ENCODE peak calls at places on chromosomes 1 and 21, in four cellular contexts. One of them, this sample, is unnamed.

GRCh38 chr1:92804721-92805169 is 19.8 kb upstream of the EVI5 start:
- DNase-seq in WTC11: peak
- DNase-seq in SK-N-SH: no peak
- DNase-seq in K562: peak
- DNase-seq in this sample: no peak

GRCh38 chr1:15714438-15715136 is 21.5 kb upstream of the SLC25A34 start:
- DNase-seq in WTC11: no peak
- DNase-seq in SK-N-SH: no peak
- DNase-seq in K562: no peak
- DNase-seq in this sample: no peak

GRCh38 chr21:34807881-34808568 is 139.2 kb downstream of the CLIC6 start:
- DNase-seq in WTC11: no peak
- DNase-seq in SK-N-SH: no peak
- DNase-seq in K562: no peak
- DNase-seq in this sample: no peak

GRCh38 chr1:210598135-210598652 is 269.5 kb downstream of the HHAT start:
- DNase-seq in WTC11: no peak
- DNase-seq in SK-N-SH: no peak
- DNase-seq in K562: peak
- DNase-seq in this sample: no peak

GRCh38 chr1:153866045-153866850 is 56.5 kb downstream of the GATAD2B start:
- DNase-seq in WTC11: no peak
- DNase-seq in SK-N-SH: peak
- DNase-seq in K562: no peak
- DNase-seq in this sample: no peak

GRCh38 chr1:197862221-197862620 is 40.2 kb upstream of the C1orf53 start:
- DNase-seq in WTC11: no peak
- DNase-seq in SK-N-SH: no peak
- DNase-seq in K562: no peak
- DNase-seq in this sample: no peak

GRCh38 chr1:160636076-160636475 is 10.8 kb downstream of the SLAMF1 start:
- DNase-seq in WTC11: no peak
- DNase-seq in SK-N-SH: no peak
- DNase-seq in K562: no peak
- DNase-seq in this sample: no peak

GRCh38 chr1:155196893-155197638 is 10.6 kb downstream of the THBS3 start:
- DNase-seq in WTC11: no peak
- DNase-seq in SK-N-SH: no peak
- DNase-seq in K562: no peak
- DNase-seq in this sample: no peak

GRCh38 chr1:117179471-117179870 is 31.3 kb downstream of the VTCN1 start:
- DNase-seq in WTC11: no peak
- DNase-seq in SK-N-SH: no peak
- DNase-seq in K562: no peak
- DNase-seq in this sample: no peak

GRCh38 chr1:178492341-178492740 is 4.4 kb downstream of the CLEC20A start:
- DNase-seq in WTC11: no peak
- DNase-seq in SK-N-SH: no peak
- DNase-seq in K562: no peak
- DNase-seq in this sample: no peak

GRCh38 chr1:35850051-35850450 is 33.0 kb upstream of the AGO1 start:
- DNase-seq in WTC11: no peak
- DNase-seq in SK-N-SH: no peak
- DNase-seq in K562: no peak
- DNase-seq in this sample: no peak

GRCh38 chr1:11898831-11899467 is 27.3 kb downstream of the KIAA2013 start:
- DNase-seq in WTC11: peak
- DNase-seq in SK-N-SH: no peak
- DNase-seq in K562: peak
- DNase-seq in this sample: no peak

GRCh38 chr1:53121319-53122172 is 20.9 kb downstream of the SLC1A7 start:
- DNase-seq in WTC11: no peak
- DNase-seq in SK-N-SH: peak
- DNase-seq in K562: no peak
- DNase-seq in this sample: no peak

GRCh38 chr21:29939859-29940245 is at the start of gene GRIK1:
- DNase-seq in WTC11: peak
- DNase-seq in SK-N-SH: no peak
- DNase-seq in K562: peak
- DNase-seq in this sample: no peak

GRCh38 chr1:188949701-188950100 is 1528.0 kb downstream of the BRINP3 start:
- DNase-seq in WTC11: no peak
- DNase-seq in SK-N-SH: no peak
- DNase-seq in K562: no peak
- DNase-seq in this sample: no peak

GRCh38 chr1:28456078-28456477 is 49.8 kb upstream of the RCC1 start:
- DNase-seq in WTC11: no peak
- DNase-seq in SK-N-SH: no peak
- DNase-seq in K562: peak
- DNase-seq in this sample: no peak

GRCh38 chr1:181324797-181325616 is 158.3 kb upstream of the CACNA1E start:
- DNase-seq in WTC11: no peak
- DNase-seq in SK-N-SH: no peak
- DNase-seq in K562: peak
- DNase-seq in this sample: no peak

GRCh38 chr21:41768371-41769042 is 1.7 kb upstream of the RIPK4 start:
- DNase-seq in WTC11: peak
- DNase-seq in SK-N-SH: peak
- DNase-seq in K562: peak
- DNase-seq in this sample: no peak

GRCh38 chr1:41427022-41427942 is 57.2 kb downstream of the EDN2 start:
- DNase-seq in WTC11: no peak
- DNase-seq in SK-N-SH: peak
- DNase-seq in K562: no peak
- DNase-seq in this sample: no peak

GRCh38 chr1:113242481-113242880 is 147.8 kb upstream of the MAGI3 start:
- DNase-seq in WTC11: no peak
- DNase-seq in SK-N-SH: no peak
- DNase-seq in K562: peak
- DNase-seq in this sample: no peak

GRCh38 chr1:115829023-115829674 is 11.8 kb downstream of the NHLH2 start:
- DNase-seq in WTC11: no peak
- DNase-seq in SK-N-SH: no peak
- DNase-seq in K562: peak
- DNase-seq in this sample: no peak

GRCh38 chr1:37430074-37430985 is 44.0 kb upstream of the ZC3H12A start:
- DNase-seq in WTC11: no peak
- DNase-seq in SK-N-SH: no peak
- DNase-seq in K562: no peak
- DNase-seq in this sample: no peak

GRCh38 chr1:102919659-102920058 is 188.7 kb downstream of the COL11A1 start:
- DNase-seq in WTC11: no peak
- DNase-seq in SK-N-SH: no peak
- DNase-seq in K562: no peak
- DNase-seq in this sample: no peak

GRCh38 chr1:1806890-1807289 is 28.6 kb upstream of the NADK start:
- DNase-seq in WTC11: no peak
- DNase-seq in SK-N-SH: no peak
- DNase-seq in K562: no peak
- DNase-seq in this sample: no peak

GRCh38 chr1:226590626-226591025 is 42.1 kb downstream of the STUM start:
- DNase-seq in WTC11: no peak
- DNase-seq in SK-N-SH: no peak
- DNase-seq in K562: no peak
- DNase-seq in this sample: no peak

GRCh38 chr1:87115317-87115885 is 201.0 kb downstream of the HS2ST1 start:
- DNase-seq in WTC11: no peak
- DNase-seq in SK-N-SH: no peak
- DNase-seq in K562: no peak
- DNase-seq in this sample: no peak

GRCh38 chr1:108816049-108816882 is 40.6 kb downstream of the AKNAD1 start:
- DNase-seq in WTC11: peak
- DNase-seq in SK-N-SH: peak
- DNase-seq in K562: peak
- DNase-seq in this sample: no peak

GRCh38 chr1:171655215-171656116 is 3.0 kb upstream of the MYOC start:
- DNase-seq in WTC11: peak
- DNase-seq in SK-N-SH: peak
- DNase-seq in K562: peak
- DNase-seq in this sample: no peak

GRCh38 chr1:11541236-11541635 is 62.3 kb downstream of the DISP3 start:
- DNase-seq in WTC11: no peak
- DNase-seq in SK-N-SH: no peak
- DNase-seq in K562: no peak
- DNase-seq in this sample: no peak

GRCh38 chr1:57620589-57620988 is 196.7 kb upstream of the DAB1 start:
- DNase-seq in WTC11: no peak
- DNase-seq in SK-N-SH: peak
- DNase-seq in K562: no peak
- DNase-seq in this sample: no peak

GRCh38 chr21:22063140-22063539 is 1064.9 kb downstream of the NCAM2 start:
- DNase-seq in WTC11: no peak
- DNase-seq in SK-N-SH: no peak
- DNase-seq in K562: no peak
- DNase-seq in this sample: no peak

GRCh38 chr1:169511339-169512028 is 25.7 kb upstream of the SLC19A2 start:
- DNase-seq in WTC11: no peak
- DNase-seq in SK-N-SH: no peak
- DNase-seq in K562: no peak
- DNase-seq in this sample: no peak

GRCh38 chr1:247294282-247294681 is 37.4 kb downstream of the ZNF496 start:
- DNase-seq in WTC11: no peak
- DNase-seq in SK-N-SH: no peak
- DNase-seq in K562: no peak
- DNase-seq in this sample: no peak

GRCh38 chr1:247291835-247292561 is 36.1 kb downstream of the VN1R5 start:
- DNase-seq in WTC11: no peak
- DNase-seq in SK-N-SH: no peak
- DNase-seq in K562: peak
- DNase-seq in this sample: no peak

GRCh38 chr1:247291161-247291560 is 35.3 kb downstream of the VN1R5 start:
- DNase-seq in WTC11: no peak
- DNase-seq in SK-N-SH: no peak
- DNase-seq in K562: no peak
- DNase-seq in this sample: no peak

GRCh38 chr1:247295274-247295684 is 36.4 kb downstream of the ZNF496 start:
- DNase-seq in WTC11: peak
- DNase-seq in SK-N-SH: no peak
- DNase-seq in K562: no peak
- DNase-seq in this sample: no peak

GRCh38 chr1:247293047-247293446 is 37.2 kb downstream of the VN1R5 start:
- DNase-seq in WTC11: no peak
- DNase-seq in SK-N-SH: no peak
- DNase-seq in K562: no peak
- DNase-seq in this sample: no peak
- TF ChIP-seq USF1 in WTC11: no peak
- TF ChIP-seq USF1 in SK-N-SH: no peak
- TF ChIP-seq USF1 in K562: no peak
- TF ChIP-seq USF1 in this sample: no peak

GRCh38 chr1:85494957-85495266 is 30.0 kb upstream of the DDAH1 start:
- DNase-seq in WTC11: no peak
- DNase-seq in SK-N-SH: no peak
- DNase-seq in K562: peak
- DNase-seq in this sample: no peak
- TF ChIP-seq USF1 in WTC11: no peak
- TF ChIP-seq USF1 in SK-N-SH: no peak
- TF ChIP-seq USF1 in K562: no peak
- TF ChIP-seq USF1 in this sample: no peak

GRCh38 chr1:25666437-25666836 is 49.8 kb downstream of the MAN1C1 start:
- DNase-seq in WTC11: no peak
- DNase-seq in SK-N-SH: peak
- DNase-seq in K562: no peak
- DNase-seq in this sample: no peak
- TF ChIP-seq USF1 in WTC11: no peak
- TF ChIP-seq USF1 in SK-N-SH: no peak
- TF ChIP-seq USF1 in K562: no peak
- TF ChIP-seq USF1 in this sample: no peak

GRCh38 chr1:156756355-156756754 is 4.9 kb upstream of the HDGF start:
- DNase-seq in WTC11: no peak
- DNase-seq in SK-N-SH: no peak
- DNase-seq in K562: no peak
- DNase-seq in this sample: no peak
- TF ChIP-seq USF1 in WTC11: no peak
- TF ChIP-seq USF1 in SK-N-SH: no peak
- TF ChIP-seq USF1 in K562: no peak
- TF ChIP-seq USF1 in this sample: no peak

DNA sequence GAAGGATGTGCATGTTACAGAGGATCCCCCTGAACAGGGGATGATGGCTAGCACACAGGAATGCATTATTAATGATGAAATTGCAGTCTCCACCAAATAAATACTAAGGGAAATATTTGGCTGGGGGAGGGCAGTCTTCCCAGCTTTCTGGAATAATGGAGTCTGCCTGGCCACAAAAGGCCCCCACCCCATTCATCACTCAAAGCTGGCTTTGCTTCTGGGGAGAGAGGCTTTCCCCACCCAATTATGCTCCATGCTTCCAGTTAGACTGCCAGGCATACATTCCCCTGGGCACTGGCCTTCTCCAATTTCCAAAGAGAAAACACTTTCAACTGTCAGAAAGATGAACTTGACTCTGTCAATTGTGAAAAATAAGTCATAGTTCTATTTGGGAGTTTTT is 302.6 kb downstream of the SIPA1L2 start:
- DNase-seq in WTC11: no peak
- DNase-seq in SK-N-SH: no peak
- DNase-seq in K562: no peak
- DNase-seq in this sample: no peak
- TF ChIP-seq USF1 in WTC11: no peak
- TF ChIP-seq USF1 in SK-N-SH: no peak
- TF ChIP-seq USF1 in K562: no peak
- TF ChIP-seq USF1 in this sample: no peak

DNA sequence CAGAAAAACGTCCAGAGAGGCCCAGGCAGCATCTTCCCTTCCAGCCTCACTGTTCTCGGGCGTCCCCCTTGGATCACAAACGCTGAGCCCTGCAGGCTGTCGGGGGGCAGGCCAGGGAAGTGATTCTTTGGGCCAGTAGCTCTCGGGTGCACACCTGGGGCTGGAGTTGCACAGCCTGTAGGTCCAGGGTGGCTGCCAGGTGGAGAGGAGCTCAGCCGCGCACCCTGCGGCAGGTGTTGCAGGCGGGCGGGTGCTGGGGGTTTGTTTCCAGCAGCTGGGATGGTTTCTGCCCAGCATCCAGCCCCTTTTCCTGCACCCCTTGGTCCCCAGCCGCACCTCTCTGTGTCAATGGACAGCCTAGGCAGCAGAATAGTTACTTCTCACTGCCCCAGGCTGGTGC is 15.7 kb downstream of the PRDM16 start:
- DNase-seq in WTC11: no peak
- DNase-seq in SK-N-SH: no peak
- DNase-seq in K562: no peak
- DNase-seq in this sample: no peak
- TF ChIP-seq USF1 in WTC11: no peak
- TF ChIP-seq USF1 in SK-N-SH: no peak
- TF ChIP-seq USF1 in K562: no peak
- TF ChIP-seq USF1 in this sample: no peak